ENCODE peak calls at places on chromosome 9, in ten cellular contexts. One of them, this sample, is unnamed.

GRCh38 chr9:10744669-10745068 is 131.9 kb upstream of the PTPRD start:
- DNase-seq in choroid plexus epithelial cell: no peak
- DNase-seq in fibroblast of lung: no peak
- DNase-seq in mammary epithelial cell: no peak
- DNase-seq in HCT116: no peak
- DNase-seq in astrocyte: no peak
- DNase-seq in lower leg skin: no peak
- DNase-seq in transverse colon: no peak
- DNase-seq in A549: no peak
- DNase-seq in ovary: no peak
- DNase-seq in this sample: no peak

GRCh38 chr9:90344013-90344412 is 298.6 kb downstream of the DIRAS2 start:
- DNase-seq in fibroblast of lung: peak; percentile 34
- DNase-seq in ovary: no peak
- DNase-seq in HCT116: no peak
- DNase-seq in A549: no peak
- DNase-seq in astrocyte: peak; percentile 27
- DNase-seq in lower leg skin: no peak
- DNase-seq in choroid plexus epithelial cell: peak; percentile 34
- DNase-seq in transverse colon: no peak
- DNase-seq in mammary epithelial cell: peak; percentile 88
- DNase-seq in this sample: no peak

GRCh38 chr9:651372-651771 is 190.1 kb upstream of the DMRT1 start:
- DNase-seq in astrocyte: no peak
- DNase-seq in ovary: no peak
- DNase-seq in mammary epithelial cell: no peak
- DNase-seq in fibroblast of lung: no peak
- DNase-seq in choroid plexus epithelial cell: no peak
- DNase-seq in HCT116: no peak
- DNase-seq in lower leg skin: no peak
- DNase-seq in A549: no peak
- DNase-seq in transverse colon: no peak
- DNase-seq in this sample: no peak

GRCh38 chr9:87542180-87542579 is 44.5 kb downstream of the DAPK1 start:
- DNase-seq in HCT116: no peak
- DNase-seq in lower leg skin: no peak
- DNase-seq in astrocyte: no peak
- DNase-seq in choroid plexus epithelial cell: no peak
- DNase-seq in fibroblast of lung: no peak
- DNase-seq in A549: no peak
- DNase-seq in ovary: no peak
- DNase-seq in mammary epithelial cell: peak; percentile 35
- DNase-seq in transverse colon: no peak
- DNase-seq in this sample: no peak

GRCh38 chr9:79673614-79674013 is 101.8 kb downstream of the TLE4 start:
- DNase-seq in A549: no peak
- DNase-seq in lower leg skin: no peak
- DNase-seq in astrocyte: no peak
- DNase-seq in fibroblast of lung: no peak
- DNase-seq in choroid plexus epithelial cell: no peak
- DNase-seq in transverse colon: no peak
- DNase-seq in HCT116: no peak
- DNase-seq in mammary epithelial cell: no peak
- DNase-seq in ovary: no peak
- DNase-seq in this sample: no peak

GRCh38 chr9:93533863-93534262 is 42.5 kb upstream of the PHF2 start:
- DNase-seq in mammary epithelial cell: no peak
- DNase-seq in HCT116: no peak
- DNase-seq in fibroblast of lung: no peak
- DNase-seq in A549: no peak
- DNase-seq in choroid plexus epithelial cell: no peak
- DNase-seq in lower leg skin: no peak
- DNase-seq in astrocyte: no peak
- DNase-seq in ovary: no peak
- DNase-seq in transverse colon: no peak
- DNase-seq in this sample: no peak

GRCh38 chr9:93303258-93303771 is 119.4 kb downstream of the WNK2 start:
- DNase-seq in astrocyte: no peak
- DNase-seq in lower leg skin: peak; percentile 73
- DNase-seq in ovary: no peak
- DNase-seq in choroid plexus epithelial cell: no peak
- DNase-seq in fibroblast of lung: no peak
- DNase-seq in mammary epithelial cell: no peak
- DNase-seq in transverse colon: no peak
- DNase-seq in HCT116: no peak
- DNase-seq in A549: no peak
- DNase-seq in this sample: no peak

GRCh38 chr9:121509175-121509574 is 9.5 kb upstream of the GGTA1 start:
- DNase-seq in transverse colon: no peak
- DNase-seq in choroid plexus epithelial cell: no peak
- DNase-seq in ovary: no peak
- DNase-seq in lower leg skin: no peak
- DNase-seq in fibroblast of lung: no peak
- DNase-seq in A549: no peak
- DNase-seq in HCT116: no peak
- DNase-seq in mammary epithelial cell: no peak
- DNase-seq in astrocyte: no peak
- DNase-seq in this sample: no peak

GRCh38 chr9:35490155-35490909 is 421 bp downstream of the RUSC2 start:
- DNase-seq in lower leg skin: peak; percentile 89
- DNase-seq in astrocyte: no peak
- DNase-seq in transverse colon: peak; percentile 8
- DNase-seq in ovary: peak; percentile 67
- DNase-seq in choroid plexus epithelial cell: no peak
- DNase-seq in A549: no peak
- DNase-seq in fibroblast of lung: no peak
- DNase-seq in mammary epithelial cell: peak; percentile 21
- DNase-seq in HCT116: no peak
- DNase-seq in this sample: no peak

GRCh38 chr9:89993678-89994630 is 389.1 kb downstream of the GADD45G start:
- DNase-seq in choroid plexus epithelial cell: peak; percentile 56
- DNase-seq in A549: peak; percentile 63
- DNase-seq in fibroblast of lung: no peak
- DNase-seq in HCT116: no peak
- DNase-seq in ovary: no peak
- DNase-seq in astrocyte: no peak
- DNase-seq in transverse colon: peak; percentile 68
- DNase-seq in lower leg skin: peak; percentile 90
- DNase-seq in mammary epithelial cell: no peak
- DNase-seq in this sample: peak; percentile 29

DNA sequence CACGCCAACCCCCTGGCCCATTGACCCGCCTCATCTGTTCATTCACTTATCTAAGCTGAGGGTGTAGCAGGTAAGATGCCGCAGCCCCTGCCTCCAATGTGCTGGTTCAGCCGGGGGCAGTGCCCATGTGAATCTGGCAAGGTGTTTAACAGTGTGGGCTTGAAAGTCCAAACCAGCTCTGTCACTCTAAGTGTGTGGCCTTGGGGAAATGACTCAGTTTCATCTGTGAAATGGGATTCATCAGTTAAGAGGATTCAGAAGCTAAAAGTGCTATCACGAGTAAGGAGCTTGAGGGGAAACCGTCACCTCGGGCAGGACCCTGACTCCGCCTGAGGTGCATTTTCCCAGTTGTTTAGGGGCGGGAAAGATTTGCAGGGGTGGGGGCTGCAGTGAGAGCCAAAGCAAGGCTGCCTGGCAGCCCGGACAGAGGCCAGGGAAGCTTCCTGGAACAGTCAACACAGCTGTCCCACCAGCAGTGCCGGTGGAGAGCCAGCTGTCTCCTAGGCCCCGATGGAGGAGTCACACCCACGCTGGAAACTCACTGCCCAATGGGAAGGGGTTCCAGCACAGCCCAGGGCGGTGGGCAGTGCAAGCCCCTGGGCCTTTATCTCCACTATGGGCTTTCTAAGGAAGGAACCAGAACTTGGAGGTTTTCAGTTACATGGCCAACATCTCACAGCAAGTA is 9.7 kb upstream of the URM1 start:
- DNase-seq in fibroblast of lung: no peak
- DNase-seq in choroid plexus epithelial cell: no peak
- DNase-seq in mammary epithelial cell: no peak
- DNase-seq in HCT116: no peak
- DNase-seq in transverse colon: no peak
- DNase-seq in A549: no peak
- DNase-seq in astrocyte: no peak
- DNase-seq in lower leg skin: no peak
- DNase-seq in ovary: no peak
- DNase-seq in this sample: no peak
- H3K4me3 ChIP-seq in fibroblast of lung: peak overlapping the region; percentile 39
- H3K4me3 ChIP-seq in choroid plexus epithelial cell: peak overlapping the region; percentile 65
- H3K4me3 ChIP-seq in mammary epithelial cell: no peak overlapping the region
- H3K4me3 ChIP-seq in HCT116: peak overlapping the region; percentile 33
- H3K4me3 ChIP-seq in transverse colon: no peak overlapping the region
- H3K4me3 ChIP-seq in A549: peak overlapping the region; percentile 38
- H3K4me3 ChIP-seq in astrocyte: peak overlapping the region; percentile 55
- H3K4me3 ChIP-seq in lower leg skin: no peak overlapping the region
- H3K4me3 ChIP-seq in ovary: no peak overlapping the region
- H3K4me3 ChIP-seq in this sample: peak overlapping the region; percentile 49

DNA sequence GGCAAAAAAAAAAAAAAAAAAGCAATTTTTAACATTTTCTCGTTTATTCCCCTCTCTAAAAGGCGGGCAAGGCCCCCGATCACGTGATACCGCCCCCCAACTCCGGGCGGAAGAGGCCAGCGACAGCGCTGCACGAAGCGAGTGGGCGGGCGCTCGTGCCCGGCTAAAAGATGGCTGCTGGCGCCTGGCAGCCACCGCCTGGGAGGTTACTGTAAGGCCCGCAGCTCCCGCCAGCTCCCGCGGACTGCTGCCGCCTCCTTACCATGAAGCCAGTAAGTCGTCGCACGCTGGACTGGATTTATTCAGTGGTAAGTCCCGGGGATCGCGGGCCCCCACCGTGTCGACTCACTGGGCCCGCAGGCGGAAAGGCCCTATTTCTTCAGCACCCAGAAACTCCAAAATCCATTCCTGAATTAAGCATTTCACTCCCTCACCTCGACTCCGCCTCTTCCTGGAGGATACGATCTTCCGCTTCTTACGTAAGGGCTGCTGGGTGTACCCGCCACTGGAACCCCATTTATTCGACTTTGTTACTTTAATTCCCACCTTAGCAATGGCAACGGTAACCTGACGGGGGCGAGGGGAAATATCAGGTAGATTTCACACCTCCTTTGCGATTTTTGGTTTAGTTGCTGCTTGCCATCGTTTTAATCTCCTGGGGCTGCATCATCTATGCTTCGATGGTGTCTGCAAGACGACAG is at the start of the genes SMIM27 and TOPORS:
- DNase-seq in transverse colon: peak; percentile 93
- DNase-seq in mammary epithelial cell: peak; percentile 88
- DNase-seq in fibroblast of lung: peak; percentile 89
- DNase-seq in astrocyte: peak; percentile 83
- DNase-seq in ovary: peak; percentile 92
- DNase-seq in HCT116: peak; percentile 84
- DNase-seq in lower leg skin: peak; percentile 98
- DNase-seq in A549: peak; percentile 92
- DNase-seq in choroid plexus epithelial cell: peak; percentile 94
- DNase-seq in this sample: peak; percentile 90
- TF ChIP-seq CTCF in transverse colon: no peak
- TF ChIP-seq CTCF in mammary epithelial cell: no peak
- TF ChIP-seq CTCF in fibroblast of lung: no peak
- TF ChIP-seq CTCF in astrocyte: no peak
- TF ChIP-seq CTCF in ovary: no peak
- TF ChIP-seq CTCF in HCT116: no peak
- TF ChIP-seq CTCF in lower leg skin: no peak
- TF ChIP-seq CTCF in A549: no peak
- TF ChIP-seq CTCF in choroid plexus epithelial cell: no peak
- TF ChIP-seq CTCF in this sample: no peak

GRCh38 chr9:136645343-136645902 is 17.3 kb upstream of the EGFL7 start:
- DNase-seq in choroid plexus epithelial cell: no peak
- DNase-seq in ovary: no peak
- DNase-seq in mammary epithelial cell: no peak
- DNase-seq in lower leg skin: no peak
- DNase-seq in astrocyte: no peak
- DNase-seq in A549: no peak
- DNase-seq in transverse colon: no peak
- DNase-seq in fibroblast of lung: no peak
- DNase-seq in HCT116: no peak
- DNase-seq in this sample: no peak
- H3K4me3 ChIP-seq in choroid plexus epithelial cell: no peak overlapping the region
- H3K4me3 ChIP-seq in ovary: no peak overlapping the region
- H3K4me3 ChIP-seq in mammary epithelial cell: no peak overlapping the region
- H3K4me3 ChIP-seq in lower leg skin: no peak overlapping the region
- H3K4me3 ChIP-seq in astrocyte: no peak overlapping the region
- H3K4me3 ChIP-seq in A549: no peak overlapping the region
- H3K4me3 ChIP-seq in transverse colon: no peak overlapping the region
- H3K4me3 ChIP-seq in fibroblast of lung: no peak overlapping the region
- H3K4me3 ChIP-seq in HCT116: no peak overlapping the region
- H3K4me3 ChIP-seq in this sample: no peak overlapping the region

DNA sequence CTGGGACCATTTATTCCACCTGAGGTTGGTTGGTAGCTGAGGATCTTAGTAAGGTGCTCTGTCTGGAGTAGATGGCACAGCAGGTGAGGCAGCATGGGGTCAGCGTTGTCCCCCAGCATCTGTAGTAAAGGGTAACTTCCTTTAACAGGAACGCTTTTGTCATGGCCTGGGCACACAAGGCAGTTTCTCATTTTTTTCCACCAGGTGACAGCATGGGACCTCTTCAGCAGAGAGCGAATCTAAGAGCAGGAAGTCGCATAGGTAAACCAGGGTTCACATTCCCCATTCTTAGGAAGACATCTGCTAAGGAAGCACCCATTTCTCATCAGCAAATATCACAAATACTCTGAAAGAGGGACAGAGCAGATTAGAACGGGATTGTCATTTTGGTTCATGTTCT is 56.5 kb downstream of the GPR107 start:
- DNase-seq in lower leg skin: no peak
- DNase-seq in fibroblast of lung: no peak
- DNase-seq in A549: no peak
- DNase-seq in astrocyte: no peak
- DNase-seq in mammary epithelial cell: no peak
- DNase-seq in HCT116: no peak
- DNase-seq in transverse colon: no peak
- DNase-seq in ovary: no peak
- DNase-seq in choroid plexus epithelial cell: no peak
- DNase-seq in this sample: no peak
- TF ChIP-seq CTCF in lower leg skin: no peak
- TF ChIP-seq CTCF in fibroblast of lung: no peak
- TF ChIP-seq CTCF in A549: no peak
- TF ChIP-seq CTCF in astrocyte: no peak
- TF ChIP-seq CTCF in mammary epithelial cell: no peak
- TF ChIP-seq CTCF in HCT116: peak; percentile 29
- TF ChIP-seq CTCF in transverse colon: no peak
- TF ChIP-seq CTCF in ovary: no peak
- TF ChIP-seq CTCF in choroid plexus epithelial cell: peak; percentile 31
- TF ChIP-seq CTCF in this sample: no peak

This sample was measured in fibroblast of villous mesenchyme.